ENCODE peak calls at places on chromosomes 5 and 9, in seven cellular contexts. Z is MM.1S, J is fibroblast of mammary gland, E is DND-41, V is GM23338, U is astrocyte of the cerebellum, R is Panc1. X is an unnamed sample.

GRCh38 chr5:72355706-72356299 is 35.6 kb downstream of the PTCD2 start:
- DNase-seq in R (no peak), U (no peak), E (no peak), Z (no peak), J (peak; percentile 38), V (peak; percentile 61), X (no peak)

GRCh38 chr9:110936719-110937452 is 101.4 kb downstream of the LPAR1 start:
- DNase-seq in R (no peak), Z (no peak), J (peak; percentile 94), E (no peak), U (no peak), V (no peak), X (peak; percentile 62)

GRCh38 chr5:74541381-74541781 is 99.1 kb downstream of the ENC1 start:
- DNase-seq in U (no peak), Z (no peak), J (peak; percentile 12), E (no peak), V (no peak), R (no peak), X (no peak)

GRCh38 chr9:16626577-16627130 is 243.8 kb downstream of the BNC2 start:
- DNase-seq in R (peak; percentile 10), U (peak; percentile 43), E (no peak), V (peak; percentile 70), J (peak; percentile 93), Z (no peak), X (peak; percentile 61)

GRCh38 chr5:132797651-132798050 is 15.5 kb upstream of the SOWAHA start:
- DNase-seq in E (no peak), V (no peak), U (no peak), Z (no peak), R (no peak), J (no peak), X (no peak)

GRCh38 chr9:86644315-86645034 is 290.3 kb upstream of the TUT7 start:
- DNase-seq in J (no peak), U (no peak), V (no peak), Z (no peak), E (no peak), R (no peak), X (no peak)

GRCh38 chr9:89654025-89654662 is 49.3 kb downstream of the GADD45G start:
- DNase-seq in U (no peak), E (no peak), J (no peak), V (no peak), R (no peak), Z (no peak), X (no peak)

GRCh38 chr5:18003784-18004183 is 369.5 kb downstream of the TAF11L14 start:
- DNase-seq in E (no peak), U (no peak), Z (no peak), V (no peak), J (no peak), R (no peak), X (no peak)

GRCh38 chr5:38780950-38781349 is 64.9 kb upstream of the OSMR start:
- DNase-seq in E (no peak), R (no peak), J (peak; percentile 89), Z (no peak), V (no peak), U (peak; percentile 86), X (peak; percentile 66)

GRCh38 chr5:88678780-88679491 is 204.0 kb downstream of the MEF2C start:
- DNase-seq in V (no peak), E (no peak), Z (no peak), R (no peak), J (no peak), U (no peak), X (no peak)

GRCh38 chr9:130741831-130742449 is 48.4 kb downstream of the EXOSC2 start:
- DNase-seq in E (no peak), Z (no peak), V (no peak), J (peak; percentile 83), R (no peak), U (no peak), X (peak; percentile 39)

GRCh38 chr9:114319147-114319546 is 3.8 kb upstream of the ORM1 start:
- DNase-seq in E (no peak), R (no peak), J (no peak), V (no peak), Z (no peak), U (no peak), X (no peak)

GRCh38 chr9:114321759-114322158 is 1.1 kb upstream of the ORM1 start:
- DNase-seq in R (no peak), U (no peak), V (no peak), E (no peak), Z (no peak), J (peak; percentile 63), X (no peak)

GRCh38 chr9:114327749-114328148 is 1.9 kb upstream of the ORM2 start:
- DNase-seq in U (no peak), Z (no peak), R (no peak), E (no peak), J (no peak), V (no peak), X (no peak)

DNA sequence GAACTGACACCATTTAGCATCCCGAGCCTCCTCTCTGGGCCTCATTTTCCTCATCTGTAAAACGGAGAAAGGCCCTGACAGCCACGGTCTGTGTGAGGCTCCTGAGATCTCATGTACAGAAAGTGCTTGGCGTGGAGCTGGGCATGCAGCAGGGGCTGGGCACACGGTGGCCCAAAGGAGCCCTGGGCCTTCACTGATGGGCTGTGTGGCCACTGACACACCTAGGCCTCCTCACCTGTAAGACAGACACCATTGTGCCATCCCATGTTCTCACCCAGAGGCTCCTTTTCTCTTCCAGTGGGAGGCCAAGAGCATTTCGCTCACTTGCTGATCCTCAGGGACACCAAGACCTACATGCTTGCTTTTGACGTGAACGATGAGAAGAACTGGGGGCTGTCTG is 1.6 kb downstream of the ORM1 start:
- DNase-seq in U (no peak), E (no peak), R (no peak), V (no peak), Z (no peak), J (no peak), X (no peak)
- H3K4me3 ChIP-seq in U (no peak overlapping the region), E (no peak overlapping the region), R (no peak overlapping the region), V (no peak overlapping the region), Z (no peak overlapping the region), J (no peak overlapping the region), X (no peak overlapping the region)

GRCh38 chr5:77851229-77852067 is 75.3 kb upstream of the TBCA start:
- DNase-seq in U (no peak), Z (no peak), R (no peak), V (peak; percentile 72), E (no peak), J (peak; percentile 25), X (no peak)
- H3K4me3 ChIP-seq in U (peak overlapping the region; percentile 44), Z (peak overlapping the region; percentile 49), R (no peak overlapping the region), V (peak overlapping the region; percentile 54), E (no peak overlapping the region), J (peak overlapping the region; percentile 52), X (peak overlapping the region; percentile 55)

DNA sequence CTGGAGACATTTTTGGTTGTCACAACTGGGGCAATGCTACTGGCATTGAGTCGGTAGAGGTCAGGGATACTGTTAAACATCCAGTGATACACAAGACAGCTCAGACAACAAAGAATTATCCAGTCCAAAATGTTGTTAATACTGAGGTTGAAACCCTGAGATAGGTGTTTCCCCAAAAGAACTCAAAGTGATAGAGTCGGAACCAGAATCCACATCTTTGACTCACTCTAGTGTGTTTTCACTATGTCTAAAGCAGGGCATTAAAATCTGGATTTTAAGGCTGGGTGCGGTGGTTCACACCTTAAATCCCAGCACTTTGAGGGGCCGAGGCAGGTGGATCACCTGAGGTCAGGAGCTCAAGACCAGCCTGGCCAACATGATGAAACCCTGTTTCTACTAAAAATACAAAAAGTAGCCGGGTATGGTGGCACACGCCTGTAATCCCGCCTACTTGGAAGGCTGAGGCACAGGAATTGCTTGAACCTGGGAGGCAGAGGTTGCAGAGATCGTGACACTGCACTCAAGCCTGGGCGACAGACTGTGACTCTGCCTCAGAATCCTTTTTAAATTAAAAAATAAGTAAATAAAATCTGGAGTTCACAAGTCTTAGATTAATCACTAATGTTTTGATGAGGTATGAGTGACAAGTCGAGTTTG is 17.0 kb downstream of the SLC31A1 start:
- DNase-seq in Z (no peak), J (no peak), E (no peak), U (no peak), V (no peak), R (no peak), X (no peak)
- H3K4me3 ChIP-seq in Z (no peak overlapping the region), J (no peak overlapping the region), E (no peak overlapping the region), U (no peak overlapping the region), V (no peak overlapping the region), R (no peak overlapping the region), X (no peak overlapping the region)

DNA sequence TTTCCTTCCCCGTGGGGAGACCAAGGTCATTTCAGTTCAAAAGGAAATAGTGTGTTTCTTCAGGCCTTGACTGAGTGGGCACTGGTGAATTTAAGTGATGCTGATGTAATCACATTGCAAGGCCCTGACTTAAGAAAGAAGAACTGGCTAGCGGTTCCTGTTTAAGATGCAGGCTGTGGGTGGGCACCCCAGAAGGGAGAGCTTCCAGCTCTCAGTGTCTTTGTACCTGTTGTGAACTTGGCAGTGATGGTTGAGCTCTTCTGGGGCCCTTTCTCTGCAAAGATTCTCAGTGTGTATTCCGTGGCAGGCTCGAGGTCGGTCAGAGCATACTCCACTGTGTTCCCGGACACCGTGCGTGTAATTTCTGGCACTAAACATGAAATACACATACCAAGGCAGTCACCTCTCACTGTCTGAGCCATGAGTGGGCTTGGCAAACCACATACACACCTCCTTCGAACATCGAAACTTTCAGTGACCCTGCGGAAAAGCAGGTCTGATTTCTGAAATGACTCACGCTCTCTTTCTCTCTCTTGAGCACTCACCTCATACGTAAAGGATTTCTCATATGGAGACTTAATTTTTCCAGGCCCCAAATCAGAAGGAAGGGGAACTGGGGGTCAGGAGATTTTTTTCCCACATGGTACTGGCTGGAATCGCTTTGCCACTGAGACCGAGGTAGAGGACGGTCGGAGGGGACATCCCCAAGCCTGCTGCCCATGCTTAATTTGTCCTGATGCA is 81.9 kb downstream of the TNC start:
- DNase-seq in V (peak; percentile 5), U (peak; percentile 80), R (no peak), Z (peak; percentile 61), J (peak; percentile 73), E (no peak), X (peak; percentile 79)
- H3K4me3 ChIP-seq in V (no peak overlapping the region), U (no peak overlapping the region), R (no peak overlapping the region), Z (peak overlapping the region; percentile 6), J (no peak overlapping the region), E (no peak overlapping the region), X (no peak overlapping the region)

GRCh38 chr5:188488-189481 is 2.5 kb upstream of the LRRC14B start:
- DNase-seq in J (peak; percentile 79), R (peak; percentile 64), U (peak; percentile 55), E (peak; percentile 88), Z (peak; percentile 94), V (peak; percentile 96), X (peak; percentile 31)
- H3K4me3 ChIP-seq in J (peak overlapping the region; percentile 10), R (peak overlapping the region; percentile 46), U (no peak overlapping the region), E (no peak overlapping the region), Z (peak overlapping the region; percentile 50), V (no peak overlapping the region), X (peak overlapping the region; percentile 17)

GRCh38 chr5:170307575-170308465 is 10.2 kb upstream of the LCP2 start:
- DNase-seq in V (no peak), J (peak; percentile 99), E (no peak), R (peak; percentile 24), U (no peak), Z (no peak), X (peak; percentile 79)
- H3K4me3 ChIP-seq in V (no peak overlapping the region), J (no peak overlapping the region), E (no peak overlapping the region), R (no peak overlapping the region), U (no peak overlapping the region), Z (no peak overlapping the region), X (no peak overlapping the region)

GRCh38 chr9:90925581-90926257 is 124.1 kb downstream of the SYK start:
- DNase-seq in U (no peak), E (no peak), R (no peak), Z (no peak), J (peak; percentile 84), V (no peak), X (no peak)
- H3K4me3 ChIP-seq in U (no peak overlapping the region), E (no peak overlapping the region), R (no peak overlapping the region), Z (no peak overlapping the region), J (no peak overlapping the region), V (no peak overlapping the region), X (no peak overlapping the region)